ENCODE peak calls at places on chromosomes 3 and 15, in seven cellular contexts. K is LNCaP clone FGC, O is tibial artery, S is adrenal gland, G is astrocyte of the cerebellum, X is astrocyte of the spinal cord, I is dorsolateral prefrontal cortex. J is an unnamed sample.

GRCh38 chr3:48157950-48158376 is 30.3 kb downstream of the CDC25A start:
- DNase-seq in K (peak), O (peak), S (peak), G (peak), X (peak), I (no peak), J (peak)

GRCh38 chr3:129461461-129462146 is 21.6 kb downstream of the IFT122 start:
- DNase-seq in K (no peak), O (no peak), S (peak), G (no peak), X (no peak), I (no peak), J (no peak)

GRCh38 chr15:58900628-58901027 is 32.9 kb downstream of the SLTM start:
- DNase-seq in K (no peak), O (no peak), S (no peak), G (no peak), X (no peak), I (no peak), J (no peak)

GRCh38 chr3:182794806-182795369 is 1.6 kb downstream of the ATP11B start:
- DNase-seq in K (no peak), O (no peak), S (no peak), G (no peak), X (no peak), I (no peak), J (no peak)

GRCh38 chr3:124600765-124601164 is 129.5 kb upstream of the UMPS start:
- DNase-seq in K (no peak), O (no peak), S (no peak), G (no peak), X (no peak), I (no peak), J (no peak)

GRCh38 chr3:10532939-10533730 is 27.7 kb upstream of the ATP2B2 start:
- DNase-seq in K (no peak), O (no peak), S (no peak), G (no peak), X (no peak), I (no peak), J (no peak)

GRCh38 chr3:176855901-176856486 is 341.3 kb downstream of the TBL1XR1 start:
- DNase-seq in K (peak), O (no peak), S (no peak), G (no peak), X (no peak), I (no peak), J (no peak)

GRCh38 chr3:136296960-136297359 is 46.8 kb downstream of the PCCB start:
- DNase-seq in K (no peak), O (no peak), S (no peak), G (no peak), X (no peak), I (no peak), J (no peak)

GRCh38 chr15:74302821-74303359 is 64.6 kb downstream of the CYP11A1 start:
- DNase-seq in K (no peak), O (no peak), S (peak), G (no peak), X (peak), I (no peak), J (no peak)

GRCh38 chr3:194938845-194939531 is 253.3 kb downstream of the FAM43A start:
- DNase-seq in K (no peak), O (no peak), S (peak), G (peak), X (no peak), I (no peak), J (no peak)

GRCh38 chr3:33645060-33645841 is 72.8 kb downstream of the CLASP2 start:
- DNase-seq in K (no peak), O (no peak), S (peak), G (peak), X (peak), I (no peak), J (no peak)

GRCh38 chr15:40828447-40829036 is at the start of gene PPP1R14D:
- DNase-seq in K (no peak), O (no peak), S (no peak), G (no peak), X (no peak), I (no peak), J (no peak)

GRCh38 chr3:66693461-66693912 is 192.7 kb upstream of the LRIG1 start:
- DNase-seq in K (peak), O (no peak), S (peak), G (peak), X (peak), I (peak), J (peak)

GRCh38 chr3:72152551-72153476 is 367.9 kb upstream of the PROK2 start:
- DNase-seq in K (peak), O (peak), S (peak), G (peak), X (peak), I (peak), J (no peak)

GRCh38 chr3:10419637-10420232 is 85.7 kb downstream of the ATP2B2 start:
- DNase-seq in K (no peak), O (no peak), S (no peak), G (no peak), X (no peak), I (no peak), J (no peak)

GRCh38 chr3:62238003-62238402 is 135.3 kb downstream of the FEZF2 start:
- DNase-seq in K (no peak), O (no peak), S (no peak), G (no peak), X (no peak), I (no peak), J (no peak)

GRCh38 chr3:126515066-126515706 is 2.4 kb downstream of the UROC1 start:
- DNase-seq in K (no peak), O (no peak), S (no peak), G (no peak), X (no peak), I (peak), J (no peak)

GRCh38 chr3:72678892-72679291 is 169.4 kb downstream of the SHQ1 start:
- DNase-seq in K (no peak), O (no peak), S (no peak), G (no peak), X (no peak), I (no peak), J (no peak)

GRCh38 chr3:31379598-31379997 is 153.1 kb upstream of the STT3B start:
- DNase-seq in K (no peak), O (no peak), S (no peak), G (no peak), X (no peak), I (no peak), J (no peak)

GRCh38 chr15:70270752-70271111 is 173.0 kb upstream of the TLE3 start:
- DNase-seq in K (no peak), O (no peak), S (no peak), G (no peak), X (no peak), I (no peak), J (no peak)

GRCh38 chr3:77038928-77039605 is 832 bp upstream of the ROBO2 start:
- DNase-seq in K (no peak), O (no peak), S (no peak), G (no peak), X (peak), I (no peak), J (no peak)

GRCh38 chr15:99749386-99749785 is 16.1 kb upstream of the LYSMD4 start:
- DNase-seq in K (peak), O (no peak), S (no peak), G (no peak), X (no peak), I (no peak), J (no peak)

GRCh38 chr15:70072479-70072878 is 25.2 kb downstream of the TLE3 start:
- DNase-seq in K (no peak), O (no peak), S (no peak), G (no peak), X (no peak), I (no peak), J (no peak)

GRCh38 chr15:71733122-71733521 is 77.2 kb upstream of the NR2E3 start:
- DNase-seq in K (no peak), O (no peak), S (no peak), G (no peak), X (no peak), I (no peak), J (no peak)

GRCh38 chr15:78850926-78851600 is 21.6 kb upstream of the MORF4L1 start:
- DNase-seq in K (no peak), O (no peak), S (no peak), G (no peak), X (no peak), I (no peak), J (no peak)

GRCh38 chr3:188578579-188579363 is 424.8 kb downstream of the LPP start:
- DNase-seq in K (no peak), O (peak), S (peak), G (peak), X (peak), I (no peak), J (peak)

GRCh38 chr15:81001180-81002003 is 669 bp downstream of the TLNRD1 start:
- DNase-seq in K (no peak), O (peak), S (peak), G (no peak), X (peak), I (no peak), J (no peak)

GRCh38 chr15:39953521-39953920 is 19.6 kb downstream of the EIF2AK4 start:
- DNase-seq in K (no peak), O (no peak), S (no peak), G (no peak), X (no peak), I (no peak), J (no peak)

DNA sequence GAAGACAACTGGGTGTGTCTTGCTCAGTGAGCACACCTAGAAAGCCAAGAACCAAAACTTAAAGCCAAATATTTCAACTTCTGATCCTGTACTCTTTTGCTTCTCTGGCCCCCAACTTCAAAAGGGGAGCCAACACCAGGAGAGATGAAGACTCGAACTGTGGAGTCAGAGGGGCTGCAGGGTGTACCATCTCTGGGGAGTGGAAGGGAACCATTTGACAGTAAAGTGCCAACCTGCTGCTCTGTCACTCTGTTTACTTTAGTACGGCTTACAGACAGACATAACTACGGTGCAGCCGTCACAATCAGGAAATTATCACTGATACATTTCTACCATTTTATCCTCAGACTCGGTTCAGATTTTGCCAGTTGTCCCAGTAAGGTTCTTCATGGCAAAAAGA is 1.6 kb downstream of the FBXO22 start:
- DNase-seq in K (no peak), O (no peak), S (no peak), G (no peak), X (no peak), I (no peak), J (no peak)
- H3K4me3 ChIP-seq in K (peak), O (no peak), S (no peak), G (peak), X (no peak), I (no peak), J (peak)

GRCh38 chr15:43439268-43439667 is 53.7 kb downstream of the TP53BP1 start:
- DNase-seq in K (no peak), O (no peak), S (peak), G (no peak), X (no peak), I (no peak), J (no peak)
- TF ChIP-seq CTCF in K (no peak), O (no peak), S (no peak), G (no peak), X (no peak), I (no peak), J (no peak)

DNA sequence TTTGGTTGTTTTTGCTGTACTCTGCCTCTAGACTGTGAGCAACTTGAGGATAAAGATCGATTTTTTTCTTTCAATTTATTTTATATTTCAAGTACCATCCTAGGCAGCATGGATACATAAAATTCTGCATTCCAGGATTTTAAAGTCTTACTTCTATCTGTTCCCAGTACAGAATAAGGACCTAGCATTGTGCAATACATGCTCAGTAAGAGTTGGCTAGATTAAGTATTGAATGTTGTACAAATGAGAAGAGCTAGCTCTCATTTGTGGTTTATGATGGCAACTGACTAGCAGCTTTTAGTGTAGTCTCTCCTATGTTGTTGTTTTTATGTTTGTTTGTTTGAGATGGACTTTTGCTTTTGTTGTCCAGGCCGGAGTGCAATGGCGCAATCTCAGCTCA is 222.7 kb downstream of the TP63 start:
- DNase-seq in K (no peak), O (no peak), S (no peak), G (no peak), X (no peak), I (no peak), J (no peak)
- H3K4me3 ChIP-seq in K (no peak), O (no peak), S (no peak), G (no peak), X (no peak), I (no peak), J (no peak)

GRCh38 chr3:108493862-108494261 is 16.5 kb downstream of the MYH15 start:
- DNase-seq in K (no peak), O (no peak), S (peak), G (no peak), X (no peak), I (no peak), J (no peak)
- TF ChIP-seq CTCF in K (peak), O (no peak), S (no peak), G (peak), X (peak), I (no peak), J (peak)

DNA sequence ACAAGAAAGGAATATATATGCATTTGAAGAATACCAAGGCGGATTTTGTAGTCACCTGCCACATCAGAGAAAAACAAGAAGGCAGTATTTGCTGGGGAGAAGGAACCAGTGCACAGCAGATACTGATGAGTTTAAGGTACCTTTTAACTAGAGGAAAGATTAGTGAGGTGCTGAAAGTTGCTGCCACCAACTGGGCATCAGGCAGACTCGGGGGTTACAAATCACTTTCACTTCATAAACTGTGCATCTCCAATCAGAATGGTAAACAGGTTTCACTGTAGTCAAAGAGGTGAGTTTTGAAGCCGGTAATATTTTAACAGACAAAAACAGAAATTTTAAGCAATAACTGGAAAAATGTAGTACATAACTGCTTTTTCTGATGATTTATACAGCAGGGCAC is 4.1 kb downstream of the FBN1 start:
- DNase-seq in K (no peak), O (no peak), S (peak), G (no peak), X (peak), I (no peak), J (no peak)
- H3K4me3 ChIP-seq in K (no peak), O (peak), S (no peak), G (no peak), X (peak), I (peak), J (peak)

GRCh38 chr3:59970384-59970783 is 920.6 kb upstream of the CFAP20DC start:
- DNase-seq in K (no peak), O (no peak), S (no peak), G (no peak), X (no peak), I (no peak), J (no peak)

GRCh38 chr3:59970796-59971195 is 921.0 kb upstream of the CFAP20DC start:
- DNase-seq in K (no peak), O (no peak), S (no peak), G (no peak), X (no peak), I (no peak), J (no peak)

DNA sequence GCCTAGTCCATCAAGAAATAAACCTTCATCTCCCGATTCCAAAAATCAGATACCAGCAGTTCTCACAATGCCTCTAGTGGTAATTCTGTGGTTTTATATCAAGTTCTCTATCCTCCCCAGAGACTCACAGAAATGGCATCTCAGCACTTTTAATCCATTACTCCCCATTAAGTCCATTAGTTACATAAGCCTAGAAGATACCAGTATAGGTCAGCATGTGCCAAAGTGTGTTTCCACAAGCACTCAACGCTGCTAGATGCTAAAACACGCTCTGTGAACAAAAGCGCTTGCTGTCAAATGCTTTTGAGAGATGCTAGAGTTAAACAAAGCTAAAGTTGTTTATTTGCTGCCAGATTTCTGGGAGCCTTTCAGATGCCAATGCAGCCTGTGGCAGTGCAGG is 918.7 kb upstream of the CFAP20DC start:
- DNase-seq in K (no peak), O (no peak), S (no peak), G (no peak), X (no peak), I (no peak), J (no peak)
- TF ChIP-seq CTCF in K (no peak), O (no peak), S (no peak), G (no peak), X (no peak), I (no peak), J (no peak)